ENCODE peak calls at places on chromosomes 4 and X, in six cellular contexts. One of them, this sample, is unnamed.

GRCh38 chr4:88803600-88804096 is 106.0 kb upstream of the NAP1L5 start:
- DNase-seq in dermis microvascular lymphatic vessel endothelial cell: no peak
- DNase-seq in endodermal cell: no peak
- DNase-seq in pulmonary artery endothelial cell: no peak
- DNase-seq in adrenal gland: peak
- DNase-seq in COLO829: no peak
- DNase-seq in this sample: no peak

GRCh38 chr4:170272959-170273358 is 183.2 kb upstream of the AADAT start:
- DNase-seq in dermis microvascular lymphatic vessel endothelial cell: no peak
- DNase-seq in endodermal cell: no peak
- DNase-seq in pulmonary artery endothelial cell: no peak
- DNase-seq in adrenal gland: no peak
- DNase-seq in COLO829: no peak
- DNase-seq in this sample: no peak

GRCh38 chrX:40283981-40284380 is 186.2 kb upstream of the BCOR start:
- DNase-seq in dermis microvascular lymphatic vessel endothelial cell: no peak
- DNase-seq in endodermal cell: no peak
- DNase-seq in pulmonary artery endothelial cell: no peak
- DNase-seq in adrenal gland: peak
- DNase-seq in COLO829: no peak
- DNase-seq in this sample: no peak

GRCh38 chrX:39690541-39691415 is 407.0 kb downstream of the BCOR start:
- DNase-seq in dermis microvascular lymphatic vessel endothelial cell: no peak
- DNase-seq in endodermal cell: no peak
- DNase-seq in pulmonary artery endothelial cell: no peak
- DNase-seq in adrenal gland: no peak
- DNase-seq in COLO829: no peak
- DNase-seq in this sample: no peak

GRCh38 chr4:10045481-10045880 is 24.2 kb upstream of the SLC2A9 start:
- DNase-seq in dermis microvascular lymphatic vessel endothelial cell: no peak
- DNase-seq in endodermal cell: no peak
- DNase-seq in pulmonary artery endothelial cell: no peak
- DNase-seq in adrenal gland: no peak
- DNase-seq in COLO829: peak
- DNase-seq in this sample: no peak

GRCh38 chr4:15001248-15001824 is 945 bp upstream of the CPEB2 start:
- DNase-seq in dermis microvascular lymphatic vessel endothelial cell: no peak
- DNase-seq in endodermal cell: peak
- DNase-seq in pulmonary artery endothelial cell: peak
- DNase-seq in adrenal gland: peak
- DNase-seq in COLO829: peak
- DNase-seq in this sample: peak

GRCh38 chr4:15920723-15921591 is 17.6 kb downstream of the FGFBP1 start:
- DNase-seq in dermis microvascular lymphatic vessel endothelial cell: peak
- DNase-seq in endodermal cell: no peak
- DNase-seq in pulmonary artery endothelial cell: peak
- DNase-seq in adrenal gland: peak
- DNase-seq in COLO829: peak
- DNase-seq in this sample: peak

GRCh38 chr4:145179201-145179860 is 1.1 kb downstream of the OTUD4 start:
- DNase-seq in dermis microvascular lymphatic vessel endothelial cell: no peak
- DNase-seq in endodermal cell: peak
- DNase-seq in pulmonary artery endothelial cell: no peak
- DNase-seq in adrenal gland: peak
- DNase-seq in COLO829: peak
- DNase-seq in this sample: peak

GRCh38 chr4:169179609-169180526 is 90.9 kb downstream of the SH3RF1 start:
- DNase-seq in dermis microvascular lymphatic vessel endothelial cell: no peak
- DNase-seq in endodermal cell: no peak
- DNase-seq in pulmonary artery endothelial cell: no peak
- DNase-seq in adrenal gland: no peak
- DNase-seq in COLO829: no peak
- DNase-seq in this sample: no peak

GRCh38 chr4:141134051-141134450 is 782 bp upstream of the RNF150 start:
- DNase-seq in dermis microvascular lymphatic vessel endothelial cell: no peak
- DNase-seq in endodermal cell: no peak
- DNase-seq in pulmonary artery endothelial cell: no peak
- DNase-seq in adrenal gland: no peak
- DNase-seq in COLO829: peak
- DNase-seq in this sample: no peak

GRCh38 chr4:84324303-84324702 is 174.8 kb downstream of the NKX6-1 start:
- DNase-seq in dermis microvascular lymphatic vessel endothelial cell: no peak
- DNase-seq in endodermal cell: no peak
- DNase-seq in pulmonary artery endothelial cell: no peak
- DNase-seq in adrenal gland: no peak
- DNase-seq in COLO829: no peak
- DNase-seq in this sample: no peak

GRCh38 chr4:178140326-178140915 is 698.2 kb upstream of the AGA start:
- DNase-seq in dermis microvascular lymphatic vessel endothelial cell: no peak
- DNase-seq in endodermal cell: no peak
- DNase-seq in pulmonary artery endothelial cell: no peak
- DNase-seq in adrenal gland: no peak
- DNase-seq in COLO829: no peak
- DNase-seq in this sample: peak

GRCh38 chr4:183533698-183534097 is 28.8 kb downstream of the ING2 start:
- DNase-seq in dermis microvascular lymphatic vessel endothelial cell: no peak
- DNase-seq in endodermal cell: no peak
- DNase-seq in pulmonary artery endothelial cell: no peak
- DNase-seq in adrenal gland: no peak
- DNase-seq in COLO829: no peak
- DNase-seq in this sample: no peak

GRCh38 chrX:52574416-52575275 is 57.8 kb upstream of the XAGE1B start:
- DNase-seq in dermis microvascular lymphatic vessel endothelial cell: peak
- DNase-seq in endodermal cell: peak
- DNase-seq in pulmonary artery endothelial cell: peak
- DNase-seq in adrenal gland: peak
- DNase-seq in COLO829: peak
- DNase-seq in this sample: no peak

GRCh38 chr4:6992728-6993655 is 50.2 kb upstream of the TADA2B start:
- DNase-seq in dermis microvascular lymphatic vessel endothelial cell: no peak
- DNase-seq in endodermal cell: no peak
- DNase-seq in pulmonary artery endothelial cell: no peak
- DNase-seq in adrenal gland: no peak
- DNase-seq in COLO829: peak
- DNase-seq in this sample: no peak

GRCh38 chr4:81743731-81744465 is 272.2 kb upstream of the RASGEF1B start:
- DNase-seq in dermis microvascular lymphatic vessel endothelial cell: no peak
- DNase-seq in endodermal cell: no peak
- DNase-seq in pulmonary artery endothelial cell: no peak
- DNase-seq in adrenal gland: no peak
- DNase-seq in COLO829: no peak
- DNase-seq in this sample: no peak

GRCh38 chrX:11750694-11751093 is 7.3 kb upstream of the MSL3 start:
- DNase-seq in dermis microvascular lymphatic vessel endothelial cell: no peak
- DNase-seq in endodermal cell: no peak
- DNase-seq in pulmonary artery endothelial cell: no peak
- DNase-seq in adrenal gland: no peak
- DNase-seq in COLO829: no peak
- DNase-seq in this sample: no peak

GRCh38 chr4:181650033-181650825 is 593.0 kb upstream of the TENM3 start:
- DNase-seq in dermis microvascular lymphatic vessel endothelial cell: no peak
- DNase-seq in endodermal cell: no peak
- DNase-seq in pulmonary artery endothelial cell: no peak
- DNase-seq in adrenal gland: no peak
- DNase-seq in COLO829: no peak
- DNase-seq in this sample: no peak

GRCh38 chrX:39766085-39766726 is 331.6 kb downstream of the BCOR start:
- DNase-seq in dermis microvascular lymphatic vessel endothelial cell: no peak
- DNase-seq in endodermal cell: peak
- DNase-seq in pulmonary artery endothelial cell: no peak
- DNase-seq in adrenal gland: no peak
- DNase-seq in COLO829: no peak
- DNase-seq in this sample: no peak

GRCh38 chr4:109410776-109411175 is 22.8 kb upstream of the SEC24B start:
- DNase-seq in dermis microvascular lymphatic vessel endothelial cell: no peak
- DNase-seq in endodermal cell: no peak
- DNase-seq in pulmonary artery endothelial cell: no peak
- DNase-seq in adrenal gland: no peak
- DNase-seq in COLO829: peak
- DNase-seq in this sample: no peak

GRCh38 chr4:23324291-23324690 is 565.6 kb downstream of the PPARGC1A start:
- DNase-seq in dermis microvascular lymphatic vessel endothelial cell: no peak
- DNase-seq in endodermal cell: no peak
- DNase-seq in pulmonary artery endothelial cell: no peak
- DNase-seq in adrenal gland: no peak
- DNase-seq in COLO829: no peak
- DNase-seq in this sample: no peak

GRCh38 chr4:115152081-115152480 is 38.7 kb upstream of the NDST4 start:
- DNase-seq in dermis microvascular lymphatic vessel endothelial cell: no peak
- DNase-seq in endodermal cell: no peak
- DNase-seq in pulmonary artery endothelial cell: no peak
- DNase-seq in adrenal gland: no peak
- DNase-seq in COLO829: no peak
- DNase-seq in this sample: no peak

GRCh38 chrX:130726661-130727060 is 176.3 kb downstream of the ENOX2 start:
- DNase-seq in dermis microvascular lymphatic vessel endothelial cell: no peak
- DNase-seq in endodermal cell: no peak
- DNase-seq in pulmonary artery endothelial cell: no peak
- DNase-seq in adrenal gland: no peak
- DNase-seq in COLO829: peak
- DNase-seq in this sample: no peak

GRCh38 chrX:30910124-30910860 is 21.2 kb upstream of the TAB3 start:
- DNase-seq in dermis microvascular lymphatic vessel endothelial cell: no peak
- DNase-seq in endodermal cell: peak
- DNase-seq in pulmonary artery endothelial cell: no peak
- DNase-seq in adrenal gland: no peak
- DNase-seq in COLO829: no peak
- DNase-seq in this sample: no peak

GRCh38 chrX:38220936-38221386 is 290 bp upstream of the SRPX start:
- DNase-seq in dermis microvascular lymphatic vessel endothelial cell: no peak
- DNase-seq in endodermal cell: no peak
- DNase-seq in pulmonary artery endothelial cell: no peak
- DNase-seq in adrenal gland: peak
- DNase-seq in COLO829: no peak
- DNase-seq in this sample: peak

GRCh38 chr4:75011131-75011795 is 78.3 kb downstream of the PARM1 start:
- DNase-seq in dermis microvascular lymphatic vessel endothelial cell: no peak
- DNase-seq in endodermal cell: no peak
- DNase-seq in pulmonary artery endothelial cell: no peak
- DNase-seq in adrenal gland: no peak
- DNase-seq in COLO829: no peak
- DNase-seq in this sample: no peak

GRCh38 chr4:164931551-164932324 is 45.7 kb downstream of the TRIM61 start:
- DNase-seq in dermis microvascular lymphatic vessel endothelial cell: no peak
- DNase-seq in endodermal cell: peak
- DNase-seq in pulmonary artery endothelial cell: no peak
- DNase-seq in adrenal gland: no peak
- DNase-seq in COLO829: peak
- DNase-seq in this sample: no peak

GRCh38 chrX:148133099-148133725 is 152.1 kb downstream of the FMR1NB start:
- DNase-seq in dermis microvascular lymphatic vessel endothelial cell: no peak
- DNase-seq in endodermal cell: no peak
- DNase-seq in pulmonary artery endothelial cell: no peak
- DNase-seq in adrenal gland: no peak
- DNase-seq in COLO829: peak
- DNase-seq in this sample: no peak

GRCh38 chr4:47221721-47222120 is 190.4 kb downstream of the GABRB1 start:
- DNase-seq in dermis microvascular lymphatic vessel endothelial cell: no peak
- DNase-seq in endodermal cell: no peak
- DNase-seq in pulmonary artery endothelial cell: no peak
- DNase-seq in adrenal gland: no peak
- DNase-seq in COLO829: no peak
- DNase-seq in this sample: no peak

GRCh38 chr4:6754481-6755087 is 27.9 kb upstream of the KIAA0232 start:
- DNase-seq in dermis microvascular lymphatic vessel endothelial cell: no peak
- DNase-seq in endodermal cell: no peak
- DNase-seq in pulmonary artery endothelial cell: no peak
- DNase-seq in adrenal gland: no peak
- DNase-seq in COLO829: no peak
- DNase-seq in this sample: no peak

GRCh38 chr4:149630079-149630478 is 185.6 kb downstream of the IQCM start:
- DNase-seq in dermis microvascular lymphatic vessel endothelial cell: no peak
- DNase-seq in endodermal cell: no peak
- DNase-seq in pulmonary artery endothelial cell: no peak
- DNase-seq in adrenal gland: no peak
- DNase-seq in COLO829: no peak
- DNase-seq in this sample: no peak

GRCh38 chrX:101485212-101486064 is at the start of gene ARMCX4:
- DNase-seq in dermis microvascular lymphatic vessel endothelial cell: peak
- DNase-seq in endodermal cell: peak
- DNase-seq in pulmonary artery endothelial cell: peak
- DNase-seq in adrenal gland: peak
- DNase-seq in COLO829: no peak
- DNase-seq in this sample: peak